ENCODE peak calls at places on chromosomes 12 and 14, in ten cellular contexts. One of them, this sample, is unnamed.

GRCh38 chr12:92028039-92028709 is 117.5 kb downstream of the BTG1 start:
- DNase-seq in kidney tubule cell: no peak
- DNase-seq in iPS-NIHi11: no peak
- DNase-seq in stimulated activated CD8-positive, alpha-beta memory T cell treated with anti-CD3 and anti-CD28 coated beads, Interleukin-4, amount 100 ng/mL, for 4 hours: no peak
- DNase-seq in iris pigment epithelial cell: peak
- DNase-seq in astrocyte of the spinal cord: peak
- DNase-seq in head of caudate nucleus: no peak
- DNase-seq in HFF-Myc: peak
- DNase-seq in endodermal cell: no peak
- DNase-seq in NCI-H345: no peak
- DNase-seq in this sample: no peak

GRCh38 chr12:76018111-76018510 is 13.5 kb downstream of the PHLDA1 start:
- DNase-seq in iPS-NIHi11: peak
- DNase-seq in astrocyte of the spinal cord: peak
- DNase-seq in endodermal cell: peak
- DNase-seq in iris pigment epithelial cell: peak
- DNase-seq in HFF-Myc: no peak
- DNase-seq in stimulated activated CD8-positive, alpha-beta memory T cell treated with anti-CD3 and anti-CD28 coated beads, Interleukin-4, amount 100 ng/mL, for 4 hours: no peak
- DNase-seq in NCI-H345: no peak
- DNase-seq in head of caudate nucleus: no peak
- DNase-seq in kidney tubule cell: peak
- DNase-seq in this sample: peak

GRCh38 chr12:118603610-118604361 is 227.4 kb downstream of the SUDS3 start:
- DNase-seq in head of caudate nucleus: no peak
- DNase-seq in iris pigment epithelial cell: no peak
- DNase-seq in endodermal cell: no peak
- DNase-seq in NCI-H345: peak
- DNase-seq in astrocyte of the spinal cord: no peak
- DNase-seq in stimulated activated CD8-positive, alpha-beta memory T cell treated with anti-CD3 and anti-CD28 coated beads, Interleukin-4, amount 100 ng/mL, for 4 hours: no peak
- DNase-seq in kidney tubule cell: no peak
- DNase-seq in HFF-Myc: no peak
- DNase-seq in iPS-NIHi11: no peak
- DNase-seq in this sample: no peak

GRCh38 chr12:55742719-55743130 is at the start of gene GDF11:
- DNase-seq in astrocyte of the spinal cord: peak
- DNase-seq in NCI-H345: peak
- DNase-seq in iPS-NIHi11: peak
- DNase-seq in HFF-Myc: no peak
- DNase-seq in endodermal cell: peak
- DNase-seq in kidney tubule cell: peak
- DNase-seq in stimulated activated CD8-positive, alpha-beta memory T cell treated with anti-CD3 and anti-CD28 coated beads, Interleukin-4, amount 100 ng/mL, for 4 hours: no peak
- DNase-seq in head of caudate nucleus: peak
- DNase-seq in iris pigment epithelial cell: peak
- DNase-seq in this sample: peak

GRCh38 chr12:5335059-5335458 is 96.8 kb upstream of the NTF3 start:
- DNase-seq in iris pigment epithelial cell: no peak
- DNase-seq in head of caudate nucleus: no peak
- DNase-seq in stimulated activated CD8-positive, alpha-beta memory T cell treated with anti-CD3 and anti-CD28 coated beads, Interleukin-4, amount 100 ng/mL, for 4 hours: no peak
- DNase-seq in HFF-Myc: no peak
- DNase-seq in NCI-H345: no peak
- DNase-seq in astrocyte of the spinal cord: no peak
- DNase-seq in kidney tubule cell: peak
- DNase-seq in iPS-NIHi11: no peak
- DNase-seq in endodermal cell: no peak
- DNase-seq in this sample: no peak

GRCh38 chr14:75559451-75560187 is 18.8 kb upstream of the FLVCR2 start:
- DNase-seq in stimulated activated CD8-positive, alpha-beta memory T cell treated with anti-CD3 and anti-CD28 coated beads, Interleukin-4, amount 100 ng/mL, for 4 hours: no peak
- DNase-seq in astrocyte of the spinal cord: peak
- DNase-seq in iPS-NIHi11: no peak
- DNase-seq in HFF-Myc: no peak
- DNase-seq in head of caudate nucleus: no peak
- DNase-seq in iris pigment epithelial cell: peak
- DNase-seq in NCI-H345: peak
- DNase-seq in kidney tubule cell: peak
- DNase-seq in endodermal cell: no peak
- DNase-seq in this sample: no peak

GRCh38 chr14:79825046-79825521 is 386.2 kb downstream of the DIO2 start:
- DNase-seq in NCI-H345: no peak
- DNase-seq in stimulated activated CD8-positive, alpha-beta memory T cell treated with anti-CD3 and anti-CD28 coated beads, Interleukin-4, amount 100 ng/mL, for 4 hours: no peak
- DNase-seq in head of caudate nucleus: no peak
- DNase-seq in astrocyte of the spinal cord: no peak
- DNase-seq in endodermal cell: no peak
- DNase-seq in HFF-Myc: no peak
- DNase-seq in iPS-NIHi11: no peak
- DNase-seq in kidney tubule cell: peak
- DNase-seq in iris pigment epithelial cell: peak
- DNase-seq in this sample: peak

GRCh38 chr14:68245146-68246073 is 425.8 kb downstream of the RAD51B start:
- DNase-seq in stimulated activated CD8-positive, alpha-beta memory T cell treated with anti-CD3 and anti-CD28 coated beads, Interleukin-4, amount 100 ng/mL, for 4 hours: no peak
- DNase-seq in iPS-NIHi11: no peak
- DNase-seq in endodermal cell: no peak
- DNase-seq in NCI-H345: no peak
- DNase-seq in head of caudate nucleus: no peak
- DNase-seq in kidney tubule cell: no peak
- DNase-seq in astrocyte of the spinal cord: peak
- DNase-seq in HFF-Myc: no peak
- DNase-seq in iris pigment epithelial cell: peak
- DNase-seq in this sample: peak

GRCh38 chr12:132837693-132838463 is 9.2 kb upstream of the GOLGA3 start:
- DNase-seq in endodermal cell: no peak
- DNase-seq in head of caudate nucleus: no peak
- DNase-seq in iPS-NIHi11: no peak
- DNase-seq in HFF-Myc: no peak
- DNase-seq in NCI-H345: no peak
- DNase-seq in iris pigment epithelial cell: peak
- DNase-seq in stimulated activated CD8-positive, alpha-beta memory T cell treated with anti-CD3 and anti-CD28 coated beads, Interleukin-4, amount 100 ng/mL, for 4 hours: no peak
- DNase-seq in kidney tubule cell: no peak
- DNase-seq in astrocyte of the spinal cord: no peak
- DNase-seq in this sample: no peak

GRCh38 chr14:89139404-89140247 is 277.4 kb downstream of the FOXN3 start:
- DNase-seq in iris pigment epithelial cell: no peak
- DNase-seq in HFF-Myc: no peak
- DNase-seq in head of caudate nucleus: no peak
- DNase-seq in NCI-H345: peak
- DNase-seq in kidney tubule cell: no peak
- DNase-seq in stimulated activated CD8-positive, alpha-beta memory T cell treated with anti-CD3 and anti-CD28 coated beads, Interleukin-4, amount 100 ng/mL, for 4 hours: no peak
- DNase-seq in astrocyte of the spinal cord: no peak
- DNase-seq in endodermal cell: peak
- DNase-seq in iPS-NIHi11: peak
- DNase-seq in this sample: no peak

GRCh38 chr12:124259168-124260066 is 35.5 kb upstream of the RFLNA start:
- DNase-seq in astrocyte of the spinal cord: no peak
- DNase-seq in endodermal cell: no peak
- DNase-seq in HFF-Myc: no peak
- DNase-seq in kidney tubule cell: no peak
- DNase-seq in head of caudate nucleus: no peak
- DNase-seq in stimulated activated CD8-positive, alpha-beta memory T cell treated with anti-CD3 and anti-CD28 coated beads, Interleukin-4, amount 100 ng/mL, for 4 hours: no peak
- DNase-seq in iPS-NIHi11: no peak
- DNase-seq in NCI-H345: no peak
- DNase-seq in iris pigment epithelial cell: peak
- DNase-seq in this sample: peak

GRCh38 chr12:114168061-114168460 is 201.9 kb upstream of the RBM19 start:
- DNase-seq in NCI-H345: no peak
- DNase-seq in iris pigment epithelial cell: peak
- DNase-seq in head of caudate nucleus: no peak
- DNase-seq in stimulated activated CD8-positive, alpha-beta memory T cell treated with anti-CD3 and anti-CD28 coated beads, Interleukin-4, amount 100 ng/mL, for 4 hours: no peak
- DNase-seq in iPS-NIHi11: no peak
- DNase-seq in HFF-Myc: no peak
- DNase-seq in endodermal cell: no peak
- DNase-seq in kidney tubule cell: no peak
- DNase-seq in astrocyte of the spinal cord: peak
- DNase-seq in this sample: peak

GRCh38 chr14:23357261-23357660 is 4.6 kb upstream of the SLC22A17 start:
- DNase-seq in NCI-H345: no peak
- DNase-seq in HFF-Myc: no peak
- DNase-seq in iPS-NIHi11: no peak
- DNase-seq in kidney tubule cell: no peak
- DNase-seq in endodermal cell: no peak
- DNase-seq in stimulated activated CD8-positive, alpha-beta memory T cell treated with anti-CD3 and anti-CD28 coated beads, Interleukin-4, amount 100 ng/mL, for 4 hours: no peak
- DNase-seq in astrocyte of the spinal cord: no peak
- DNase-seq in iris pigment epithelial cell: no peak
- DNase-seq in head of caudate nucleus: no peak
- DNase-seq in this sample: no peak

GRCh38 chr14:35855886-35856481 is 29.8 kb downstream of the BRMS1L start:
- DNase-seq in head of caudate nucleus: no peak
- DNase-seq in kidney tubule cell: no peak
- DNase-seq in stimulated activated CD8-positive, alpha-beta memory T cell treated with anti-CD3 and anti-CD28 coated beads, Interleukin-4, amount 100 ng/mL, for 4 hours: no peak
- DNase-seq in astrocyte of the spinal cord: no peak
- DNase-seq in HFF-Myc: no peak
- DNase-seq in iris pigment epithelial cell: no peak
- DNase-seq in NCI-H345: peak
- DNase-seq in endodermal cell: no peak
- DNase-seq in iPS-NIHi11: no peak
- DNase-seq in this sample: no peak

GRCh38 chr12:113700943-113701342 is 229.3 kb upstream of the LHX5 start:
- DNase-seq in HFF-Myc: no peak
- DNase-seq in iris pigment epithelial cell: peak
- DNase-seq in iPS-NIHi11: peak
- DNase-seq in NCI-H345: no peak
- DNase-seq in endodermal cell: peak
- DNase-seq in astrocyte of the spinal cord: peak
- DNase-seq in kidney tubule cell: peak
- DNase-seq in head of caudate nucleus: no peak
- DNase-seq in stimulated activated CD8-positive, alpha-beta memory T cell treated with anti-CD3 and anti-CD28 coated beads, Interleukin-4, amount 100 ng/mL, for 4 hours: no peak
- DNase-seq in this sample: no peak

GRCh38 chr12:116919247-116919671 is 8.5 kb downstream of the FBXW8 start:
- DNase-seq in stimulated activated CD8-positive, alpha-beta memory T cell treated with anti-CD3 and anti-CD28 coated beads, Interleukin-4, amount 100 ng/mL, for 4 hours: no peak
- DNase-seq in astrocyte of the spinal cord: no peak
- DNase-seq in NCI-H345: no peak
- DNase-seq in iPS-NIHi11: no peak
- DNase-seq in head of caudate nucleus: no peak
- DNase-seq in iris pigment epithelial cell: no peak
- DNase-seq in kidney tubule cell: no peak
- DNase-seq in endodermal cell: no peak
- DNase-seq in HFF-Myc: no peak
- DNase-seq in this sample: no peak

GRCh38 chr12:80100566-80100965 is 1.2 kb downstream of the OTOGL start:
- DNase-seq in astrocyte of the spinal cord: peak
- DNase-seq in NCI-H345: no peak
- DNase-seq in kidney tubule cell: no peak
- DNase-seq in stimulated activated CD8-positive, alpha-beta memory T cell treated with anti-CD3 and anti-CD28 coated beads, Interleukin-4, amount 100 ng/mL, for 4 hours: no peak
- DNase-seq in HFF-Myc: no peak
- DNase-seq in iPS-NIHi11: no peak
- DNase-seq in iris pigment epithelial cell: peak
- DNase-seq in endodermal cell: no peak
- DNase-seq in head of caudate nucleus: no peak
- DNase-seq in this sample: no peak

GRCh38 chr14:77041837-77042557 is 13.5 kb upstream of the IRF2BPL start:
- DNase-seq in head of caudate nucleus: no peak
- DNase-seq in endodermal cell: no peak
- DNase-seq in iPS-NIHi11: no peak
- DNase-seq in NCI-H345: peak
- DNase-seq in astrocyte of the spinal cord: peak
- DNase-seq in HFF-Myc: no peak
- DNase-seq in stimulated activated CD8-positive, alpha-beta memory T cell treated with anti-CD3 and anti-CD28 coated beads, Interleukin-4, amount 100 ng/mL, for 4 hours: no peak
- DNase-seq in kidney tubule cell: peak
- DNase-seq in iris pigment epithelial cell: peak
- DNase-seq in this sample: peak

GRCh38 chr14:93146119-93146518 is 30.4 kb upstream of the ITPK1 start:
- DNase-seq in astrocyte of the spinal cord: no peak
- DNase-seq in head of caudate nucleus: no peak
- DNase-seq in stimulated activated CD8-positive, alpha-beta memory T cell treated with anti-CD3 and anti-CD28 coated beads, Interleukin-4, amount 100 ng/mL, for 4 hours: no peak
- DNase-seq in HFF-Myc: no peak
- DNase-seq in NCI-H345: no peak
- DNase-seq in iPS-NIHi11: no peak
- DNase-seq in kidney tubule cell: no peak
- DNase-seq in iris pigment epithelial cell: no peak
- DNase-seq in endodermal cell: no peak
- DNase-seq in this sample: no peak

GRCh38 chr14:75501080-75501479 is 21.2 kb upstream of the BATF start:
- DNase-seq in kidney tubule cell: no peak
- DNase-seq in iPS-NIHi11: no peak
- DNase-seq in head of caudate nucleus: no peak
- DNase-seq in iris pigment epithelial cell: peak
- DNase-seq in stimulated activated CD8-positive, alpha-beta memory T cell treated with anti-CD3 and anti-CD28 coated beads, Interleukin-4, amount 100 ng/mL, for 4 hours: no peak
- DNase-seq in NCI-H345: no peak
- DNase-seq in astrocyte of the spinal cord: no peak
- DNase-seq in endodermal cell: no peak
- DNase-seq in HFF-Myc: no peak
- DNase-seq in this sample: peak

GRCh38 chr14:84343637-84344036 is 1186.3 kb upstream of the FLRT2 start:
- DNase-seq in HFF-Myc: no peak
- DNase-seq in head of caudate nucleus: no peak
- DNase-seq in iPS-NIHi11: no peak
- DNase-seq in NCI-H345: peak
- DNase-seq in astrocyte of the spinal cord: peak
- DNase-seq in iris pigment epithelial cell: peak
- DNase-seq in kidney tubule cell: peak
- DNase-seq in endodermal cell: no peak
- DNase-seq in stimulated activated CD8-positive, alpha-beta memory T cell treated with anti-CD3 and anti-CD28 coated beads, Interleukin-4, amount 100 ng/mL, for 4 hours: no peak
- DNase-seq in this sample: peak

GRCh38 chr12:62446741-62447452 is 19.7 kb upstream of the MON2 start:
- DNase-seq in stimulated activated CD8-positive, alpha-beta memory T cell treated with anti-CD3 and anti-CD28 coated beads, Interleukin-4, amount 100 ng/mL, for 4 hours: no peak
- DNase-seq in astrocyte of the spinal cord: no peak
- DNase-seq in iPS-NIHi11: no peak
- DNase-seq in iris pigment epithelial cell: no peak
- DNase-seq in endodermal cell: no peak
- DNase-seq in kidney tubule cell: no peak
- DNase-seq in HFF-Myc: no peak
- DNase-seq in head of caudate nucleus: no peak
- DNase-seq in NCI-H345: no peak
- DNase-seq in this sample: no peak

GRCh38 chr12:29148958-29149690 is at the start of gene FAR2:
- DNase-seq in head of caudate nucleus: peak
- DNase-seq in iris pigment epithelial cell: peak
- DNase-seq in NCI-H345: no peak
- DNase-seq in endodermal cell: peak
- DNase-seq in iPS-NIHi11: peak
- DNase-seq in astrocyte of the spinal cord: peak
- DNase-seq in kidney tubule cell: peak
- DNase-seq in HFF-Myc: no peak
- DNase-seq in stimulated activated CD8-positive, alpha-beta memory T cell treated with anti-CD3 and anti-CD28 coated beads, Interleukin-4, amount 100 ng/mL, for 4 hours: no peak
- DNase-seq in this sample: peak

GRCh38 chr12:54160807-54161480 is 27.8 kb downstream of the SMUG1 start:
- DNase-seq in head of caudate nucleus: no peak
- DNase-seq in stimulated activated CD8-positive, alpha-beta memory T cell treated with anti-CD3 and anti-CD28 coated beads, Interleukin-4, amount 100 ng/mL, for 4 hours: no peak
- DNase-seq in NCI-H345: peak
- DNase-seq in astrocyte of the spinal cord: no peak
- DNase-seq in HFF-Myc: no peak
- DNase-seq in kidney tubule cell: no peak
- DNase-seq in endodermal cell: no peak
- DNase-seq in iris pigment epithelial cell: no peak
- DNase-seq in iPS-NIHi11: no peak
- DNase-seq in this sample: no peak

This sample was measured in cardiac muscle cell.